ENCODE peak calls at places on chromosomes 16 and 17, in four cellular contexts. B is A549, V is K562, W is endothelial cell of umbilical vein. D is an unnamed sample.

GRCh38 chr16:21277927-21278706 is at the start of gene CRYM:
- DNase-seq in B (peak), V (peak), W (peak), D (no peak)

GRCh38 chr17:35238817-35239216 is 4.1 kb upstream of the SLFN5 start:
- DNase-seq in B (peak), V (no peak), W (no peak), D (no peak)

GRCh38 chr16:57299009-57299718 is 14.7 kb upstream of the PLLP start:
- DNase-seq in B (peak), V (no peak), W (no peak), D (peak)

GRCh38 chr16:30482366-30482765 is 9.8 kb downstream of the ITGAL start:
- DNase-seq in B (no peak), V (peak), W (no peak), D (no peak)

GRCh38 chr17:75589919-75590303 is 2.3 kb downstream of the MYO15B start:
- DNase-seq in B (no peak), V (no peak), W (no peak), D (no peak)

GRCh38 chr17:34885076-34885475 is 76.2 kb downstream of the CCT6B start:
- DNase-seq in B (no peak), V (peak), W (no peak), D (peak)

GRCh38 chr16:21301168-21301894 is 23.2 kb upstream of the CRYM start:
- DNase-seq in B (peak), V (peak), W (peak), D (peak)

GRCh38 chr17:58335061-58335731 is 6.6 kb upstream of the TSPOAP1 start:
- DNase-seq in B (no peak), V (peak), W (no peak), D (peak)

GRCh38 chr17:602436-602835 is 112.2 kb downstream of the VPS53 start:
- DNase-seq in B (no peak), V (peak), W (no peak), D (no peak)

GRCh38 chr17:82440377-82440981 is 10.1 kb downstream of the CYBC1 start:
- DNase-seq in B (no peak), V (no peak), W (no peak), D (peak)

GRCh38 chr17:13631541-13631940 is 29.8 kb upstream of the HS3ST3A1 start:
- DNase-seq in B (no peak), V (no peak), W (no peak), D (no peak)

GRCh38 chr16:61792194-61792904 is 243.9 kb downstream of the CDH8 start:
- DNase-seq in B (peak), V (no peak), W (no peak), D (no peak)

GRCh38 chr17:38705803-38706624 is 941 bp downstream of the MLLT6 start:
- DNase-seq in B (peak), V (peak), W (peak), D (peak)

GRCh38 chr17:14203392-14203791 is 33.3 kb downstream of the CDRT15 start:
- DNase-seq in B (no peak), V (peak), W (no peak), D (no peak)

GRCh38 chr16:46743232-46743719 is 4.9 kb downstream of the MYLK3 start:
- DNase-seq in B (no peak), V (peak), W (peak), D (peak)

GRCh38 chr17:2233441-2233947 is 70.1 kb downstream of the SMG6 start:
- DNase-seq in B (no peak), V (no peak), W (peak), D (no peak)

GRCh38 chr16:50453446-50453845 is 84.7 kb upstream of the BRD7 start:
- DNase-seq in B (no peak), V (no peak), W (no peak), D (no peak)

GRCh38 chr17:5832886-5833285 is 237.3 kb upstream of the WSCD1 start:
- DNase-seq in B (peak), V (no peak), W (peak), D (no peak)

GRCh38 chr17:56737741-56738161 is 96.0 kb downstream of the C17orf67 start:
- DNase-seq in B (no peak), V (no peak), W (no peak), D (no peak)

GRCh38 chr16:85401370-85401916 is 211.7 kb upstream of the GSE1 start:
- DNase-seq in B (no peak), V (no peak), W (no peak), D (no peak)

GRCh38 chr17:79485399-79485985 is 125.4 kb downstream of the RBFOX3 start:
- DNase-seq in B (no peak), V (no peak), W (no peak), D (no peak)

GRCh38 chr17:74759243-74759801 is 10.9 kb downstream of the NHERF1 start:
- DNase-seq in B (no peak), V (no peak), W (no peak), D (peak)

GRCh38 chr17:7313890-7314718 is 1.1 kb downstream of the GPS2 start:
- DNase-seq in B (peak), V (peak), W (no peak), D (peak)

GRCh38 chr16:72371307-72372081 is 199.5 kb upstream of the PMFBP1 start:
- DNase-seq in B (peak), V (peak), W (peak), D (no peak)

GRCh38 chr16:87702325-87702811 is 63.4 kb downstream of the KLHDC4 start:
- DNase-seq in B (no peak), V (peak), W (peak), D (peak)

GRCh38 chr17:65797809-65798208 is 236.4 kb upstream of the AXIN2 start:
- DNase-seq in B (peak), V (peak), W (peak), D (peak)

GRCh38 chr16:70520612-70521297 is 2.6 kb downstream of the COG4 start:
- DNase-seq in B (no peak), V (no peak), W (no peak), D (peak)

GRCh38 chr16:4801962-4802658 is at the start of gene ROGDI:
- DNase-seq in B (peak), V (peak), W (peak), D (peak)

GRCh38 chr16:2022723-2023097 is 3.1 kb downstream of the NPW start:
- DNase-seq in B (peak), V (peak), W (no peak), D (no peak)

GRCh38 chr17:55263565-55264272 is 1.0 kb upstream of the HLF start:
- DNase-seq in B (no peak), V (no peak), W (no peak), D (no peak)

GRCh38 chr17:43905985-43906852 is 1.1 kb downstream of the MPP2 start:
- DNase-seq in B (peak), V (no peak), W (no peak), D (peak)

GRCh38 chr17:64736804-64737492 is 74.8 kb upstream of the SMURF2 start:
- DNase-seq in B (peak), V (peak), W (peak), D (peak)
- TF ChIP-seq MAX in B (no peak), V (no peak), W (no peak), D (no peak)

DNA sequence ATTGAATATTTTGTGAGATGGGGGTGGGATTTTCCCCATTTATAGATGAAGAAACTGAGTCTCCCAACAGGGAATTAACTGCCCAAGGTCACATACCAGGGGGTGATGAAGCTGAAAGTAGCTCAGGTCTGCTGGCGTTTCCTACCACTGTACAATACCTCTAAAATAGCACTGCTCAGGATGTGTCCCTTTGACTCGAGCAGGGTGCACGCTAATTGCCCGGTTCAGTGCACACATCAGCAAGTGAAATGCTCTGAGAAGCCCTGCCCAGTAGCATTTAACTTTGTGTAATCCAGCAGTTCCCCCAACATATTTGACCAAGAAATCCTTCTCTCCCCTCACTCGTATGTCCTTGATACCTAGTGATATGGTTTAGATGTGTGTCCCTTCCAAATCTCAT is 50.1 kb upstream of the DDX52 start:
- DNase-seq in B (no peak), V (no peak), W (no peak), D (no peak)
- TF ChIP-seq MYC in B (no peak), V (no peak), W (no peak), D (no peak)

DNA sequence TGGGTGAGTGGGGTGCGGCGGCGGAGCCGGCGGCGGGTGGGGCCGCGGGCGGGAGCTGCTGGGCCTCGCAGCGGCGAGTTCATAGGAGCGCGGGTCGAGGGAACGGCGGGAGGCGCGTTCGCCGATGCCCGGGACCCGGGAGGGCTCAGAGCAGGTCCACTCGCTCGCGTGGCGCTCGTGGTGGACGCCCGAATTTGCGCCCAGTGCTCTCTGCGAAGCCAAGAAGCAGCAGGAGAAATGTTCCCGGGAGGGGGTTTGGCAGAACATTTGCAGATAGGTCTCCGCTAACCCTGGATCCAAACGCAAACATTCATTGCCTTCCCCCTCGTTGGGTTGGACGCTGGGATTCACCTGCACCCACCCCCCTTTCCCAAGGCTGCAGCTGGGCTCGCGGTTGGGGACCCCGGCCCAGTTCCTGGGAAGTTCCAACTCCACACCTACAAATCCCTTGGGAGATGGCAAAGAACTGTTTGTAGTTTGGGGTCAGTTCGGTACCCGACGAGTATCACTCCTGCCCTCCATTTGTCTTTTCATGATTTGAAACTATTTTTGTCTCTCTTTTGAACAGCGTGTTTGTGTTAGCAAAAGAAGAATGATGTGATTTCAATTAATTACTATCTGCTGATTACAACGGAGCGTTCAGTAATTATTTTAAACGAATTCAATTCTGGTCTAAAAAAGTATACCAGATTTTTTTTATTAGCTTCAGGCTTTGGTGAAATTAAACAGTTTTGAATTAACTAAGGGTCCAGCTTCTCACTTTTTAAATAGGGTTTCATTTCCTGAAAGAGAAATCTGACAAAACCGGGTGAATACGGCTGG is 2.3 kb downstream of the NTN1 start:
- DNase-seq in B (no peak), V (no peak), W (no peak), D (no peak)
- H3K4me3 ChIP-seq in B (no peak), V (no peak), W (no peak), D (no peak)

GRCh38 chr17:12088035-12088434 is 67.4 kb downstream of the MAP2K4 start:
- DNase-seq in B (no peak), V (no peak), W (no peak), D (no peak)
- TF ChIP-seq MAX in B (no peak), V (no peak), W (no peak), D (no peak)

GRCh38 chr16:67053767-67054334 is 24.9 kb downstream of the CBFB start:
- DNase-seq in B (no peak), V (no peak), W (no peak), D (no peak)

GRCh38 chr16:67052399-67052798 is 23.4 kb downstream of the CBFB start:
- DNase-seq in B (no peak), V (no peak), W (no peak), D (no peak)

GRCh38 chr16:67055712-67056487 is 27.0 kb downstream of the CBFB start:
- DNase-seq in B (peak), V (peak), W (peak), D (peak)
- TF ChIP-seq MYC in B (no peak), V (no peak), W (no peak), D (no peak)

DNA sequence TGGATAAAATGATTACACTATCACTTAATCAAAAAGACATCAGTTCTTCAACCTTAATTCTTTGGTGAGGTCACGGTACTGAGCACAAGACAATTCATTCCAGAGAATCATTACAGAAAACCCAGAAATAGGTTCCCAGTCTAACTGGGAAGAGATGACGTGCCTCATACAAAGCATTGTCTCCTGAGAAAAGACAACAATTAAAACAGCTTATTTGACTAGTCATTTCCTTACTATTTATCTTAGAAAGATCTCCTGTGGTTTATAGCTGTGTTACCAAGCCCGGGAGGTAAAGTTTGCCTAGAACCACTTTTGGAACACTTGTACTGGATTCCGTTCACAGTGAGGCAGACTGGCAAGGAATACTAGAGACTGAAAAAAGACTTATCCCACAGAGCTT is 5.1 kb downstream of the PHF12 start:
- DNase-seq in B (no peak), V (no peak), W (peak), D (no peak)
- H3K4me3 ChIP-seq in B (no peak), V (no peak), W (no peak), D (no peak)

GRCh38 chr17:77132411-77133086 is 8.2 kb upstream of the SEC14L1 start:
- DNase-seq in B (no peak), V (no peak), W (no peak), D (no peak)
- TF ChIP-seq MAX in B (no peak), V (no peak), W (no peak), D (no peak)

GRCh38 chr17:48637323-48638260 is 11.4 kb upstream of the HOXB9 start:
- DNase-seq in B (peak), V (no peak), W (no peak), D (no peak)
- TF ChIP-seq MYC in B (no peak), V (no peak), W (no peak), D (no peak)

DNA sequence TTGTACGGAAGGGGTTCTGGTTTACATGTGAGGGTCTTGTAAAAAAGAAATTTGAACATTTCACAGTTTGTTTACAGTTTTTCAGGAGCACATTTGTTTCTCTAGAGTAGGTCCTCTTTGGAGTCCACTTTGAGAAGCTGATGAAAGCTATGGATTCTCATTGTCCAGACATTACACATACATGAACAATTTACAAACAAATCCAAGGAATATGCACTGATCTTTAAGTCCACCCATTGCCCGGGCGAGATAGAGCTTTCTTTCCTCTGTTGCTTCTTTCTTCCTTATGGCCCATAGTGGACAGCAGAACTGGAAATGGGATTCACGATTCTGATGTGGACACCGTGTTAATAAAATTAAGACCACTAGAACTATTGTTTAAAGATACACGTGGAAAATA is 1.9 kb downstream of the DCAF7 start:
- DNase-seq in B (no peak), V (no peak), W (peak), D (no peak)
- H3K4me3 ChIP-seq in B (peak), V (peak), W (peak), D (peak)

D was measured in NB4.